ENCODE peak calls at places on chromosome 11, in four cellular contexts. T is AG09309, N is HT1080, I is adipocyte. Y is an unnamed sample.

GRCh38 chr11:62996271-62996670 is 11.5 kb upstream of the SLC22A6 start:
- DNase-seq in T (no peak), N (no peak), I (no peak), Y (no peak)

GRCh38 chr11:106281455-106282173 is 204.2 kb downstream of the AASDHPPT start:
- DNase-seq in T (peak), N (peak), I (peak), Y (no peak)

GRCh38 chr11:64455436-64456261 is 96.7 kb downstream of the RPS6KA4 start:
- DNase-seq in T (no peak), N (no peak), I (no peak), Y (no peak)

GRCh38 chr11:126491092-126491491 is 135.6 kb downstream of the ST3GAL4 start:
- DNase-seq in T (no peak), N (no peak), I (no peak), Y (no peak)

GRCh38 chr11:11501546-11502274 is 120.1 kb downstream of the GALNT18 start:
- DNase-seq in T (no peak), N (no peak), I (no peak), Y (no peak)

GRCh38 chr11:132318421-132319157 is 948.2 kb downstream of the NTM start:
- DNase-seq in T (peak), N (peak), I (peak), Y (no peak)

GRCh38 chr11:104565581-104565956 is 332.7 kb downstream of the CASP12 start:
- DNase-seq in T (no peak), N (no peak), I (no peak), Y (no peak)

GRCh38 chr11:105609832-105610781 is at the start of gene GRIA4:
- DNase-seq in T (no peak), N (no peak), I (peak), Y (no peak)

GRCh38 chr11:129815596-129816461 is at the start of gene TMEM45B:
- DNase-seq in T (no peak), N (no peak), I (no peak), Y (no peak)

GRCh38 chr11:65315204-65315865 is 669 bp downstream of the CDC42EP2 start:
- DNase-seq in T (no peak), N (peak), I (peak), Y (peak)

GRCh38 chr11:10429526-10429925 is 25.5 kb upstream of the AMPD3 start:
- DNase-seq in T (no peak), N (no peak), I (no peak), Y (no peak)

GRCh38 chr11:65487467-65488272 is 11.2 kb upstream of the MALAT1 start:
- DNase-seq in T (peak), N (peak), I (peak), Y (peak)

GRCh38 chr11:116478205-116478604 is 294.6 kb downstream of the BUD13 start:
- DNase-seq in T (no peak), N (no peak), I (no peak), Y (no peak)

GRCh38 chr11:126354631-126355323 is 709 bp upstream of the ST3GAL4 start:
- DNase-seq in T (no peak), N (no peak), I (no peak), Y (no peak)

GRCh38 chr11:12717851-12718291 is 43.6 kb downstream of the TEAD1 start:
- DNase-seq in T (no peak), N (peak), I (no peak), Y (no peak)

GRCh38 chr11:78564037-78564888 is 10.4 kb downstream of the NARS2 start:
- DNase-seq in T (peak), N (peak), I (peak), Y (peak)

GRCh38 chr11:64870176-64870892 is 8.1 kb downstream of the EHD1 start:
- DNase-seq in T (no peak), N (no peak), I (peak), Y (peak)

GRCh38 chr11:117574551-117574950 is 222.5 kb downstream of the DSCAML1 start:
- DNase-seq in T (no peak), N (no peak), I (no peak), Y (no peak)

GRCh38 chr11:81979444-81979843 is 754.2 kb downstream of the FAM181B start:
- DNase-seq in T (no peak), N (no peak), I (no peak), Y (no peak)

GRCh38 chr11:71458146-71459070 is 5.4 kb downstream of the NADSYN1 start:
- DNase-seq in T (no peak), N (no peak), I (no peak), Y (no peak)

GRCh38 chr11:131663403-131664200 is 293.2 kb downstream of the NTM start:
- DNase-seq in T (no peak), N (no peak), I (no peak), Y (no peak)